ENCODE peak calls at places on chromosomes 2 and 18, in ten cellular contexts. Y is fibroblast of lung; T is endothelial cell; U is OCI-LY7; L is right atrium auricular region; S is CD8-positive, alpha-beta T cell; Z is fibroblast of pulmonary artery; B is pancreas; H is neural progenitor cell; M is HCT116. N is an unnamed sample.

GRCh38 chr18:45481846-45482245 is 133.4 kb upstream of the SLC14A2 start:
- DNase-seq in Z (no peak), M (no peak), H (no peak), L (no peak), U (no peak), T (no peak), Y (no peak), S (no peak), B (no peak), N (no peak)

GRCh38 chr18:77455004-77455403 is 205.4 kb downstream of the GALR1 start:
- DNase-seq in S (no peak), U (no peak), B (no peak), T (no peak), L (no peak), Z (no peak), Y (no peak), H (no peak), M (no peak), N (no peak)

GRCh38 chr2:194252127-194252526 is 1404.9 kb upstream of the SLC39A10 start:
- DNase-seq in H (no peak), L (no peak), M (no peak), B (no peak), T (no peak), Z (no peak), S (no peak), Y (no peak), U (no peak), N (no peak)

GRCh38 chr2:55910077-55910476 is 13.5 kb downstream of the EFEMP1 start:
- DNase-seq in T (no peak), L (no peak), M (no peak), B (no peak), Y (no peak), H (no peak), U (no peak), S (no peak), Z (no peak), N (no peak)

GRCh38 chr2:25981596-25982272 is 563 bp downstream of the KIF3C start:
- DNase-seq in Z (no peak), S (no peak), H (peak), T (peak), B (no peak), Y (peak), M (no peak), U (peak), L (no peak), N (no peak)

GRCh38 chr2:130966149-130967019 is 126.9 kb downstream of the FAM168B start:
- DNase-seq in L (no peak), S (no peak), Y (no peak), U (no peak), T (peak), M (no peak), B (no peak), Z (no peak), H (peak), N (no peak)

GRCh38 chr2:190564838-190565237 is 30.3 kb upstream of the NEMP2 start:
- DNase-seq in H (no peak), B (no peak), M (no peak), U (no peak), Z (no peak), S (no peak), L (no peak), Y (no peak), T (no peak), N (no peak)

GRCh38 chr18:49753643-49754042 is 59.7 kb downstream of the ACAA2 start:
- DNase-seq in Z (no peak), M (no peak), H (no peak), T (no peak), S (no peak), U (no peak), B (no peak), Y (no peak), L (no peak), N (no peak)

GRCh38 chr18:60471652-60472051 is 99.1 kb upstream of the MC4R start:
- DNase-seq in L (no peak), B (no peak), T (no peak), Y (no peak), U (no peak), H (no peak), S (no peak), M (no peak), Z (peak), N (no peak)

GRCh38 chr18:2337552-2338141 is 233.7 kb downstream of the METTL4 start:
- DNase-seq in B (peak), T (peak), H (peak), Y (peak), Z (peak), L (no peak), U (peak), M (peak), S (peak), N (no peak)

GRCh38 chr2:207772081-207772843 is 2.6 kb upstream of the FZD5 start:
- DNase-seq in S (no peak), B (peak), Z (peak), H (no peak), U (no peak), T (peak), M (no peak), Y (peak), L (no peak), N (no peak)

GRCh38 chr18:55551227-55551626 is 36.8 kb downstream of the TCF4 start:
- DNase-seq in S (no peak), U (no peak), Z (no peak), M (no peak), H (no peak), B (no peak), Y (no peak), T (no peak), L (no peak), N (no peak)

GRCh38 chr18:37042381-37042780 is 213.5 kb downstream of the KIAA1328 start:
- DNase-seq in Y (no peak), S (no peak), T (no peak), H (no peak), Z (no peak), U (no peak), B (no peak), L (no peak), M (no peak), N (no peak)

GRCh38 chr2:224658776-224659175 is 57.4 kb downstream of the CCDC195 start:
- DNase-seq in L (no peak), B (no peak), U (no peak), H (no peak), M (no peak), Z (peak), S (no peak), T (no peak), Y (peak), N (no peak)

GRCh38 chr2:224659726-224660125 is 56.4 kb downstream of the CCDC195 start:
- DNase-seq in U (no peak), Z (no peak), M (no peak), H (no peak), T (no peak), Y (no peak), B (no peak), S (no peak), L (no peak), N (no peak)

GRCh38 chr2:224655006-224655537 is 61.1 kb downstream of the CCDC195 start:
- DNase-seq in H (no peak), B (no peak), Y (no peak), S (no peak), M (no peak), L (no peak), T (no peak), U (no peak), Z (no peak), N (no peak)

DNA sequence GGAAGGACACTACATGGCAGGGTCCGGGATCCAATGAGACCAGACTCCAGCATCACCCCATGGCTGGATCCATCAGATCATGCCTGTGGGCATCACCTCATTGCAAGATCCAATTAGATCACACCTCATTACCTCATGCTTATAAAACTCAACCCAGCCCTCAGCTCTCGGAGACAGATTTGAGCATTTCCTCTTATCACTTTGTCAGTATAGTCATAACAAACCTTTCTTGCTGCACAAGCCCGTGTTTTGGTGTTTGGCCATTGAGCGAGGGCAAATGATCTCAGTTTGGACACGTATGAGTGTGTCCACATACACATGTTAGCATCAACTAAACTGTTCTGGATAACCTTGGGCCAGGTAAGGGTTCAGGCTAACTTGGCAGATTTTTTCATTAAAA is 58.8 kb downstream of the CCDC195 start:
- DNase-seq in M (no peak), L (no peak), T (no peak), U (no peak), Y (no peak), H (no peak), Z (no peak), S (no peak), B (no peak), N (no peak)
- TF ChIP-seq CTCF in M (no peak), L (no peak), T (no peak), U (no peak), Y (no peak), H (no peak), Z (no peak), S (no peak), B (no peak), N (no peak)

DNA sequence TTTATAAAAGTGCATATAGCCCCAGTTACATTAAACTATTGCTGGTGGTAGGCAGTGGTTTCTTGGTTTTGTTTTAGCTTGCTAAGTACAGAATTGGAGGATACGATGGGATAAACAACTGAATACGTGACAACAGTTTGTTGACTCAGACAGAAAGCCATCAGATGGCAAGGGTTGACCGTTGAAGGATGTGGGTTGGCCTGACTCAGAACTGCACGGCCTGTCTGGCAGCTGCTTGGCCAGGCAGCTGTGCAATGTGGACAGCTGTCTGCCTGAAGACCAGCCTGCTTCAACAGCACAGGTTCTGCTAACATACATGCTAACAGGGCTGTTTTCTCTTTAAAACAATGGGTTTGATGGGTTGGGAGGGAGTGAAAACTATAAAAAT is 46.6 kb downstream of the PRKRA start:
- DNase-seq in M (no peak), T (no peak), L (no peak), Z (peak), H (no peak), B (no peak), S (no peak), Y (peak), U (peak), N (no peak)
- TF ChIP-seq CTCF in M (no peak), T (no peak), L (no peak), Z (no peak), H (no peak), B (no peak), S (no peak), Y (no peak), U (no peak), N (no peak)

DNA sequence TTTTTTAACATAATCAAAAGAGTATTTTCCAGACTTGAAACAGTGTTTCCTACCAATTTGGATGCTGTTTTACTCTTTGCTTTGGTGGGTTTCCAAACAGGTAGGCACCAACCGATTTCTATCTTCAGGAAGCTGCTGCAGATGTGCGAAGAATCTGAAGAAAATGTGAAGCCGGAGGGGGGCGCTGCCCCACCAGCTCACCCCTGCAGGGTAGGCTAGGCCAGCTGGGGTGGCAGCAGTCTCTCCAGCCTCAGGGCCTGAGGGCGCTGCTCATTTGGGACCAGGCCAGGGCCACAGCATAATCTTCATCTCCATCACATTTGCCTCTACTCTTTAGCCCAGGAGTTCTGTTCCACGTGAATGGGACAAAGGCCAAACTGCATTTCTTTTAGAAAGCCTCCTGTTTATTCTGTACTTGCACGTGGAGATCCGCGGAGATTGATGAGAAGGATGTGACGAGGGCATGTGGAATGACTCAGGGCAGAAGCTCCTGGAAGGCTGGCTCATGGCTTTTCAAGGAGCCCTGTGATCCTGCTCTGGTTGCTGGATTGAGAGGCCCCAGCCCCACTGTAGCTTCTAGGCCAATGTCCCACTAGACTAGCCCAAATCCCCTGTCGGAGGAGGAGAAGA is 84.2 kb upstream of the FAM136A start:
- DNase-seq in Z (no peak), H (peak), B (no peak), Y (no peak), M (no peak), S (no peak), U (no peak), T (no peak), L (no peak), N (no peak)
- TF ChIP-seq CTCF in Z (no peak), H (peak), B (no peak), Y (no peak), M (no peak), S (no peak), U (no peak), T (no peak), L (no peak), N (no peak)

GRCh38 chr2:146412625-146413024 is 1432.2 kb upstream of the ACVR2A start:
- DNase-seq in Y (no peak), H (no peak), L (no peak), M (peak), S (no peak), Z (no peak), T (no peak), U (peak), B (no peak), N (no peak)
- TF ChIP-seq CTCF in Y (no peak), H (peak), L (no peak), M (peak), S (no peak), Z (no peak), T (peak), U (peak), B (no peak), N (no peak)

GRCh38 chr2:60643747-60644146 is 90.3 kb upstream of the BCL11A start:
- DNase-seq in B (no peak), H (no peak), S (no peak), M (no peak), L (no peak), Z (no peak), U (no peak), Y (no peak), T (no peak), N (no peak)

GRCh38 chr2:60644942-60645341 is 91.5 kb upstream of the BCL11A start:
- DNase-seq in U (no peak), L (no peak), Z (no peak), H (no peak), T (no peak), S (no peak), Y (no peak), M (no peak), B (no peak), N (no peak)

GRCh38 chr2:60641866-60642788 is 88.7 kb upstream of the BCL11A start:
- DNase-seq in T (peak), H (peak), L (no peak), Z (peak), B (peak), U (peak), M (peak), S (no peak), Y (peak), N (no peak)
- TF ChIP-seq CTCF in T (peak), H (peak), L (peak), Z (peak), B (peak), U (peak), M (peak), S (peak), Y (peak), N (peak)

DNA sequence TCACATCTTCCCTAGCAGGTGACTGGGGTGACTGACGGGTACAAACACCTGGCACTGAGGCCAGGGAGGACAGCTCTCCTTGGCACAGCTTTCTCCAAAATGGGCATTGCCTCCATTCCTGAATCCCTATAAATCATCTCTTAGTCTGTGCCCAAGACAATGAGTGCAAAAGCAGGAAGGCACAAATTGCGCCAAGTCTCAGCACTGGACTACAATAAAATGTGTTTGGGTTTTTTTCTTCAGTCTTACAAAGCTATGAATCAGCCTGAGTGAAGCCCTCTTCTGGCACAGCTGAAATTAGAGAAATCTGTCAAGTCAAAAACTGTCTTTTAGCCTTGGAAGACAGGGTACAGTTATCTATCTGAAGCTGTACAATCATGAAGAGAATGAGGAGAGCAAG is 90.9 kb downstream of the EPB41L3 start:
- DNase-seq in U (no peak), S (no peak), M (no peak), Y (no peak), Z (peak), B (no peak), T (no peak), L (no peak), H (no peak), N (no peak)
- TF ChIP-seq CTCF in U (no peak), S (no peak), M (no peak), Y (no peak), Z (no peak), B (no peak), T (no peak), L (no peak), H (no peak), N (no peak)

GRCh38 chr2:95298471-95299111 is 1.4 kb downstream of the KCNIP3 start:
- DNase-seq in S (no peak), H (no peak), L (no peak), T (no peak), B (no peak), Z (no peak), U (no peak), Y (no peak), M (no peak), N (no peak)
- TF ChIP-seq CTCF in S (no peak), H (no peak), L (no peak), T (no peak), B (no peak), Z (no peak), U (no peak), Y (no peak), M (no peak), N (no peak)

N was measured in natural killer cell.